ENCODE peak calls at places on chromosomes 13 and 19, in nine cellular contexts. One of them, this sample, is unnamed.

GRCh38 chr13:67574320-67575233 is 344.4 kb upstream of the PCDH9 start:
- DNase-seq in cardiac fibroblast: peak; percentile 42
- DNase-seq in choroid plexus epithelial cell: peak; percentile 85
- DNase-seq in activated CD8-positive, alpha-beta T cell treated with anti-CD3 and anti-CD28 coated beads for 36 hours: no peak
- DNase-seq in Calu3: no peak
- DNase-seq in A549: no peak
- DNase-seq in activated B cell treated with CpG ODN at 0.5 μM for 24 hours: no peak
- DNase-seq in osteocyte: no peak
- DNase-seq in fibroblast of villous mesenchyme: no peak
- DNase-seq in this sample: no peak

GRCh38 chr13:95833713-95834112 is 156.8 kb downstream of the DNAJC3 start:
- DNase-seq in cardiac fibroblast: peak; percentile 35
- DNase-seq in choroid plexus epithelial cell: peak; percentile 46
- DNase-seq in activated B cell treated with CpG ODN at 0.5 μM for 24 hours: no peak
- DNase-seq in A549: no peak
- DNase-seq in fibroblast of villous mesenchyme: peak; percentile 18
- DNase-seq in Calu3: no peak
- DNase-seq in activated CD8-positive, alpha-beta T cell treated with anti-CD3 and anti-CD28 coated beads for 36 hours: no peak
- DNase-seq in osteocyte: no peak
- DNase-seq in this sample: no peak

GRCh38 chr19:45900661-45901431 is 1.6 kb downstream of the MYPOP start:
- DNase-seq in choroid plexus epithelial cell: no peak
- DNase-seq in cardiac fibroblast: no peak
- DNase-seq in Calu3: no peak
- DNase-seq in activated CD8-positive, alpha-beta T cell treated with anti-CD3 and anti-CD28 coated beads for 36 hours: no peak
- DNase-seq in A549: no peak
- DNase-seq in activated B cell treated with CpG ODN at 0.5 μM for 24 hours: no peak
- DNase-seq in osteocyte: no peak
- DNase-seq in fibroblast of villous mesenchyme: no peak
- DNase-seq in this sample: no peak

GRCh38 chr19:38838208-38838985 is 6.8 kb upstream of the ECH1 start:
- DNase-seq in fibroblast of villous mesenchyme: no peak
- DNase-seq in choroid plexus epithelial cell: peak; percentile 26
- DNase-seq in Calu3: peak; percentile 62
- DNase-seq in activated CD8-positive, alpha-beta T cell treated with anti-CD3 and anti-CD28 coated beads for 36 hours: peak; percentile 81
- DNase-seq in A549: no peak
- DNase-seq in activated B cell treated with CpG ODN at 0.5 μM for 24 hours: no peak
- DNase-seq in osteocyte: no peak
- DNase-seq in cardiac fibroblast: no peak
- DNase-seq in this sample: no peak

GRCh38 chr19:51009061-51009891 is 7.9 kb upstream of the KLK8 start:
- DNase-seq in A549: no peak
- DNase-seq in Calu3: no peak
- DNase-seq in activated CD8-positive, alpha-beta T cell treated with anti-CD3 and anti-CD28 coated beads for 36 hours: no peak
- DNase-seq in choroid plexus epithelial cell: no peak
- DNase-seq in cardiac fibroblast: no peak
- DNase-seq in osteocyte: no peak
- DNase-seq in fibroblast of villous mesenchyme: no peak
- DNase-seq in activated B cell treated with CpG ODN at 0.5 μM for 24 hours: no peak
- DNase-seq in this sample: no peak

GRCh38 chr19:49533551-49534488 is 6.0 kb downstream of the RCN3 start:
- DNase-seq in choroid plexus epithelial cell: peak; percentile 79
- DNase-seq in fibroblast of villous mesenchyme: peak; percentile 44
- DNase-seq in A549: peak; percentile 79
- DNase-seq in activated CD8-positive, alpha-beta T cell treated with anti-CD3 and anti-CD28 coated beads for 36 hours: peak; percentile 88
- DNase-seq in osteocyte: peak; percentile 91
- DNase-seq in cardiac fibroblast: peak; percentile 61
- DNase-seq in activated B cell treated with CpG ODN at 0.5 μM for 24 hours: peak; percentile 93
- DNase-seq in Calu3: peak; percentile 83
- DNase-seq in this sample: no peak

GRCh38 chr13:30094015-30094533 is 213.3 kb downstream of the KATNAL1 start:
- DNase-seq in activated B cell treated with CpG ODN at 0.5 μM for 24 hours: no peak
- DNase-seq in A549: no peak
- DNase-seq in Calu3: no peak
- DNase-seq in activated CD8-positive, alpha-beta T cell treated with anti-CD3 and anti-CD28 coated beads for 36 hours: no peak
- DNase-seq in fibroblast of villous mesenchyme: no peak
- DNase-seq in choroid plexus epithelial cell: no peak
- DNase-seq in cardiac fibroblast: no peak
- DNase-seq in osteocyte: no peak
- DNase-seq in this sample: no peak

GRCh38 chr19:16571689-16572331 is 405 bp downstream of the SLC35E1 start:
- DNase-seq in activated B cell treated with CpG ODN at 0.5 μM for 24 hours: no peak
- DNase-seq in osteocyte: no peak
- DNase-seq in fibroblast of villous mesenchyme: peak; percentile 42
- DNase-seq in cardiac fibroblast: peak; percentile 31
- DNase-seq in Calu3: no peak
- DNase-seq in activated CD8-positive, alpha-beta T cell treated with anti-CD3 and anti-CD28 coated beads for 36 hours: peak; percentile 62
- DNase-seq in A549: no peak
- DNase-seq in choroid plexus epithelial cell: peak; percentile 37
- DNase-seq in this sample: no peak

GRCh38 chr19:49335784-49336481 is 727 bp downstream of the CD37 start:
- DNase-seq in A549: no peak
- DNase-seq in activated B cell treated with CpG ODN at 0.5 μM for 24 hours: no peak
- DNase-seq in choroid plexus epithelial cell: no peak
- DNase-seq in fibroblast of villous mesenchyme: no peak
- DNase-seq in Calu3: no peak
- DNase-seq in activated CD8-positive, alpha-beta T cell treated with anti-CD3 and anti-CD28 coated beads for 36 hours: peak; percentile 66
- DNase-seq in osteocyte: no peak
- DNase-seq in cardiac fibroblast: no peak
- DNase-seq in this sample: no peak

GRCh38 chr19:3369337-3370213 is 3.2 kb downstream of the NFIC start:
- DNase-seq in Calu3: no peak
- DNase-seq in cardiac fibroblast: no peak
- DNase-seq in fibroblast of villous mesenchyme: peak; percentile 61
- DNase-seq in osteocyte: no peak
- DNase-seq in A549: no peak
- DNase-seq in choroid plexus epithelial cell: peak; percentile 42
- DNase-seq in activated CD8-positive, alpha-beta T cell treated with anti-CD3 and anti-CD28 coated beads for 36 hours: peak; percentile 35
- DNase-seq in activated B cell treated with CpG ODN at 0.5 μM for 24 hours: no peak
- DNase-seq in this sample: no peak

GRCh38 chr19:38701455-38702063 is 42.7 kb downstream of the CAPN12 start:
- DNase-seq in activated B cell treated with CpG ODN at 0.5 μM for 24 hours: no peak
- DNase-seq in A549: no peak
- DNase-seq in cardiac fibroblast: no peak
- DNase-seq in choroid plexus epithelial cell: peak; percentile 52
- DNase-seq in fibroblast of villous mesenchyme: peak; percentile 44
- DNase-seq in activated CD8-positive, alpha-beta T cell treated with anti-CD3 and anti-CD28 coated beads for 36 hours: no peak
- DNase-seq in osteocyte: no peak
- DNase-seq in Calu3: no peak
- DNase-seq in this sample: no peak

GRCh38 chr19:16928351-16928750 is 39.6 kb downstream of the F2RL3 start:
- DNase-seq in osteocyte: no peak
- DNase-seq in activated B cell treated with CpG ODN at 0.5 μM for 24 hours: no peak
- DNase-seq in fibroblast of villous mesenchyme: no peak
- DNase-seq in choroid plexus epithelial cell: no peak
- DNase-seq in cardiac fibroblast: no peak
- DNase-seq in A549: no peak
- DNase-seq in activated CD8-positive, alpha-beta T cell treated with anti-CD3 and anti-CD28 coated beads for 36 hours: no peak
- DNase-seq in Calu3: no peak
- DNase-seq in this sample: no peak

GRCh38 chr19:45391346-45391745 is 13.5 kb downstream of the PPP1R13L start:
- DNase-seq in osteocyte: no peak
- DNase-seq in fibroblast of villous mesenchyme: peak; percentile 14
- DNase-seq in choroid plexus epithelial cell: peak; percentile 44
- DNase-seq in A549: no peak
- DNase-seq in Calu3: no peak
- DNase-seq in activated B cell treated with CpG ODN at 0.5 μM for 24 hours: no peak
- DNase-seq in activated CD8-positive, alpha-beta T cell treated with anti-CD3 and anti-CD28 coated beads for 36 hours: no peak
- DNase-seq in cardiac fibroblast: no peak
- DNase-seq in this sample: no peak

GRCh38 chr19:13827656-13828055 is 32.4 kb downstream of the ZSWIM4 start:
- DNase-seq in activated CD8-positive, alpha-beta T cell treated with anti-CD3 and anti-CD28 coated beads for 36 hours: no peak
- DNase-seq in fibroblast of villous mesenchyme: no peak
- DNase-seq in cardiac fibroblast: no peak
- DNase-seq in Calu3: no peak
- DNase-seq in osteocyte: no peak
- DNase-seq in choroid plexus epithelial cell: no peak
- DNase-seq in activated B cell treated with CpG ODN at 0.5 μM for 24 hours: no peak
- DNase-seq in A549: no peak
- DNase-seq in this sample: no peak

GRCh38 chr13:40232321-40232720 is 434.1 kb downstream of the FOXO1 start:
- DNase-seq in A549: no peak
- DNase-seq in choroid plexus epithelial cell: no peak
- DNase-seq in cardiac fibroblast: no peak
- DNase-seq in activated CD8-positive, alpha-beta T cell treated with anti-CD3 and anti-CD28 coated beads for 36 hours: no peak
- DNase-seq in osteocyte: no peak
- DNase-seq in Calu3: no peak
- DNase-seq in fibroblast of villous mesenchyme: no peak
- DNase-seq in activated B cell treated with CpG ODN at 0.5 μM for 24 hours: no peak
- DNase-seq in this sample: no peak

GRCh38 chr19:38452430-38453366 is 19.2 kb downstream of the RYR1 start:
- DNase-seq in fibroblast of villous mesenchyme: no peak
- DNase-seq in A549: no peak
- DNase-seq in Calu3: peak; percentile 6
- DNase-seq in choroid plexus epithelial cell: no peak
- DNase-seq in activated B cell treated with CpG ODN at 0.5 μM for 24 hours: no peak
- DNase-seq in activated CD8-positive, alpha-beta T cell treated with anti-CD3 and anti-CD28 coated beads for 36 hours: peak; percentile 42
- DNase-seq in cardiac fibroblast: no peak
- DNase-seq in osteocyte: no peak
- DNase-seq in this sample: no peak

GRCh38 chr13:68976287-68976686 is 1131.3 kb upstream of the ATXN8OS start:
- DNase-seq in Calu3: no peak
- DNase-seq in activated B cell treated with CpG ODN at 0.5 μM for 24 hours: no peak
- DNase-seq in cardiac fibroblast: no peak
- DNase-seq in activated CD8-positive, alpha-beta T cell treated with anti-CD3 and anti-CD28 coated beads for 36 hours: no peak
- DNase-seq in fibroblast of villous mesenchyme: no peak
- DNase-seq in choroid plexus epithelial cell: no peak
- DNase-seq in osteocyte: no peak
- DNase-seq in A549: no peak
- DNase-seq in this sample: no peak

GRCh38 chr19:1568320-1569019 is at the start of gene MEX3D:
- DNase-seq in activated B cell treated with CpG ODN at 0.5 μM for 24 hours: peak; percentile 77
- DNase-seq in choroid plexus epithelial cell: peak; percentile 61
- DNase-seq in A549: peak; percentile 62
- DNase-seq in activated CD8-positive, alpha-beta T cell treated with anti-CD3 and anti-CD28 coated beads for 36 hours: peak; percentile 79
- DNase-seq in osteocyte: no peak
- DNase-seq in fibroblast of villous mesenchyme: peak; percentile 64
- DNase-seq in Calu3: peak; percentile 76
- DNase-seq in cardiac fibroblast: peak; percentile 74
- DNase-seq in this sample: no peak

GRCh38 chr19:44738603-44739585 is 9.6 kb upstream of the BCL3 start:
- DNase-seq in osteocyte: no peak
- DNase-seq in Calu3: peak; percentile 69
- DNase-seq in activated CD8-positive, alpha-beta T cell treated with anti-CD3 and anti-CD28 coated beads for 36 hours: no peak
- DNase-seq in cardiac fibroblast: no peak
- DNase-seq in activated B cell treated with CpG ODN at 0.5 μM for 24 hours: no peak
- DNase-seq in choroid plexus epithelial cell: no peak
- DNase-seq in A549: peak; percentile 89
- DNase-seq in fibroblast of villous mesenchyme: no peak
- DNase-seq in this sample: no peak

GRCh38 chr19:42199440-42200115 is 17.9 kb downstream of the DEDD2 start:
- DNase-seq in choroid plexus epithelial cell: no peak
- DNase-seq in A549: no peak
- DNase-seq in fibroblast of villous mesenchyme: no peak
- DNase-seq in activated CD8-positive, alpha-beta T cell treated with anti-CD3 and anti-CD28 coated beads for 36 hours: peak; percentile 84
- DNase-seq in activated B cell treated with CpG ODN at 0.5 μM for 24 hours: peak; percentile 47
- DNase-seq in cardiac fibroblast: no peak
- DNase-seq in osteocyte: no peak
- DNase-seq in Calu3: no peak
- DNase-seq in this sample: peak; percentile 66

GRCh38 chr13:110885516-110885915 is 29.4 kb downstream of the ANKRD10 start:
- DNase-seq in fibroblast of villous mesenchyme: no peak
- DNase-seq in activated CD8-positive, alpha-beta T cell treated with anti-CD3 and anti-CD28 coated beads for 36 hours: no peak
- DNase-seq in choroid plexus epithelial cell: no peak
- DNase-seq in A549: no peak
- DNase-seq in activated B cell treated with CpG ODN at 0.5 μM for 24 hours: no peak
- DNase-seq in Calu3: no peak
- DNase-seq in cardiac fibroblast: no peak
- DNase-seq in osteocyte: no peak
- DNase-seq in this sample: no peak
- TF ChIP-seq CTCF in fibroblast of villous mesenchyme: no peak
- TF ChIP-seq CTCF in activated CD8-positive, alpha-beta T cell treated with anti-CD3 and anti-CD28 coated beads for 36 hours: no peak
- TF ChIP-seq CTCF in choroid plexus epithelial cell: no peak
- TF ChIP-seq CTCF in A549: no peak
- TF ChIP-seq CTCF in activated B cell treated with CpG ODN at 0.5 μM for 24 hours: no peak
- TF ChIP-seq CTCF in Calu3: no peak
- TF ChIP-seq CTCF in cardiac fibroblast: no peak
- TF ChIP-seq CTCF in osteocyte: no peak
- TF ChIP-seq CTCF in this sample: no peak

GRCh38 chr13:85738696-85739320 is 60.4 kb downstream of the SLITRK6 start:
- DNase-seq in choroid plexus epithelial cell: no peak
- DNase-seq in activated CD8-positive, alpha-beta T cell treated with anti-CD3 and anti-CD28 coated beads for 36 hours: no peak
- DNase-seq in cardiac fibroblast: no peak
- DNase-seq in activated B cell treated with CpG ODN at 0.5 μM for 24 hours: no peak
- DNase-seq in Calu3: no peak
- DNase-seq in A549: no peak
- DNase-seq in osteocyte: no peak
- DNase-seq in fibroblast of villous mesenchyme: no peak
- DNase-seq in this sample: no peak

GRCh38 chr13:85741017-85741416 is 58.2 kb downstream of the SLITRK6 start:
- DNase-seq in A549: no peak
- DNase-seq in choroid plexus epithelial cell: no peak
- DNase-seq in activated CD8-positive, alpha-beta T cell treated with anti-CD3 and anti-CD28 coated beads for 36 hours: no peak
- DNase-seq in activated B cell treated with CpG ODN at 0.5 μM for 24 hours: no peak
- DNase-seq in cardiac fibroblast: no peak
- DNase-seq in Calu3: no peak
- DNase-seq in fibroblast of villous mesenchyme: no peak
- DNase-seq in osteocyte: no peak
- DNase-seq in this sample: no peak

GRCh38 chr13:85742355-85742754 is 56.9 kb downstream of the SLITRK6 start:
- DNase-seq in activated B cell treated with CpG ODN at 0.5 μM for 24 hours: no peak
- DNase-seq in Calu3: no peak
- DNase-seq in cardiac fibroblast: no peak
- DNase-seq in osteocyte: no peak
- DNase-seq in activated CD8-positive, alpha-beta T cell treated with anti-CD3 and anti-CD28 coated beads for 36 hours: no peak
- DNase-seq in fibroblast of villous mesenchyme: no peak
- DNase-seq in A549: no peak
- DNase-seq in choroid plexus epithelial cell: no peak
- DNase-seq in this sample: no peak

GRCh38 chr13:85737952-85738351 is 61.3 kb downstream of the SLITRK6 start:
- DNase-seq in cardiac fibroblast: no peak
- DNase-seq in A549: no peak
- DNase-seq in Calu3: no peak
- DNase-seq in activated B cell treated with CpG ODN at 0.5 μM for 24 hours: no peak
- DNase-seq in choroid plexus epithelial cell: no peak
- DNase-seq in activated CD8-positive, alpha-beta T cell treated with anti-CD3 and anti-CD28 coated beads for 36 hours: no peak
- DNase-seq in osteocyte: no peak
- DNase-seq in fibroblast of villous mesenchyme: no peak
- DNase-seq in this sample: no peak
- TF ChIP-seq CTCF in cardiac fibroblast: no peak
- TF ChIP-seq CTCF in A549: no peak
- TF ChIP-seq CTCF in Calu3: no peak
- TF ChIP-seq CTCF in activated B cell treated with CpG ODN at 0.5 μM for 24 hours: no peak
- TF ChIP-seq CTCF in choroid plexus epithelial cell: no peak
- TF ChIP-seq CTCF in activated CD8-positive, alpha-beta T cell treated with anti-CD3 and anti-CD28 coated beads for 36 hours: no peak
- TF ChIP-seq CTCF in osteocyte: no peak
- TF ChIP-seq CTCF in fibroblast of villous mesenchyme: no peak
- TF ChIP-seq CTCF in this sample: no peak

GRCh38 chr19:19406878-19407639 is 1.6 kb downstream of the GATAD2A start:
- DNase-seq in choroid plexus epithelial cell: peak; percentile 52
- DNase-seq in activated B cell treated with CpG ODN at 0.5 μM for 24 hours: no peak
- DNase-seq in osteocyte: no peak
- DNase-seq in cardiac fibroblast: peak; percentile 61
- DNase-seq in activated CD8-positive, alpha-beta T cell treated with anti-CD3 and anti-CD28 coated beads for 36 hours: peak; percentile 75
- DNase-seq in Calu3: peak; percentile 34
- DNase-seq in fibroblast of villous mesenchyme: peak; percentile 68
- DNase-seq in A549: no peak
- DNase-seq in this sample: no peak
- TF ChIP-seq CTCF in choroid plexus epithelial cell: peak; percentile 45
- TF ChIP-seq CTCF in activated B cell treated with CpG ODN at 0.5 μM for 24 hours: no peak
- TF ChIP-seq CTCF in osteocyte: peak; percentile 58
- TF ChIP-seq CTCF in cardiac fibroblast: peak; percentile 33
- TF ChIP-seq CTCF in activated CD8-positive, alpha-beta T cell treated with anti-CD3 and anti-CD28 coated beads for 36 hours: no peak
- TF ChIP-seq CTCF in Calu3: no peak
- TF ChIP-seq CTCF in fibroblast of villous mesenchyme: peak; percentile 42
- TF ChIP-seq CTCF in A549: peak; percentile 40
- TF ChIP-seq CTCF in this sample: peak; percentile 40

GRCh38 chr13:113084094-113084942 is 21.3 kb upstream of the F7 start:
- DNase-seq in activated B cell treated with CpG ODN at 0.5 μM for 24 hours: no peak
- DNase-seq in Calu3: no peak
- DNase-seq in osteocyte: no peak
- DNase-seq in activated CD8-positive, alpha-beta T cell treated with anti-CD3 and anti-CD28 coated beads for 36 hours: no peak
- DNase-seq in choroid plexus epithelial cell: no peak
- DNase-seq in fibroblast of villous mesenchyme: no peak
- DNase-seq in cardiac fibroblast: no peak
- DNase-seq in A549: peak; percentile 25
- DNase-seq in this sample: no peak
- TF ChIP-seq CTCF in activated B cell treated with CpG ODN at 0.5 μM for 24 hours: no peak
- TF ChIP-seq CTCF in Calu3: no peak
- TF ChIP-seq CTCF in osteocyte: no peak
- TF ChIP-seq CTCF in activated CD8-positive, alpha-beta T cell treated with anti-CD3 and anti-CD28 coated beads for 36 hours: no peak
- TF ChIP-seq CTCF in choroid plexus epithelial cell: peak; percentile 42
- TF ChIP-seq CTCF in fibroblast of villous mesenchyme: peak; percentile 18
- TF ChIP-seq CTCF in cardiac fibroblast: peak; percentile 24
- TF ChIP-seq CTCF in A549: no peak
- TF ChIP-seq CTCF in this sample: peak; percentile 22

This sample was measured in GM12864.